ENCODE peak calls at places on chromosomes 5 and 9, in four cellular contexts. L, T, C and N are unnamed samples.

GRCh38 chr5:135497971-135498661 is 37.6 kb downstream of the NEUROG1 start:
- DNase-seq in L (no peak), C (no peak), T (no peak), N (no peak)

GRCh38 chr5:161546463-161547301 is at the start of gene GABRB2:
- DNase-seq in C (peak; percentile 24), T (peak; percentile 55), L (peak; percentile 26), N (peak; percentile 16)

GRCh38 chr5:98170994-98171393 is 602.5 kb upstream of the RGMB start:
- DNase-seq in T (peak; percentile 15), L (no peak), C (no peak), N (no peak)

GRCh38 chr9:86563350-86563749 is 209.1 kb upstream of the TUT7 start:
- DNase-seq in T (no peak), L (no peak), C (no peak), N (no peak)

GRCh38 chr9:121661328-121661727 is 9.9 kb downstream of the DAB2IP start:
- DNase-seq in C (no peak), T (no peak), L (no peak), N (no peak)

GRCh38 chr9:78131969-78132687 is 100.5 kb upstream of the GNAQ start:
- DNase-seq in C (no peak), L (no peak), T (no peak), N (no peak)

GRCh38 chr5:1921711-1922110 is 39.0 kb upstream of the IRX4 start:
- DNase-seq in C (no peak), T (no peak), L (no peak), N (no peak)

GRCh38 chr5:54996476-54996875 is 11.1 kb upstream of the ESM1 start:
- DNase-seq in C (no peak), T (no peak), L (no peak), N (no peak)

GRCh38 chr9:37290881-37291485 is 131.5 kb upstream of the GRHPR start:
- DNase-seq in T (no peak), C (no peak), L (no peak), N (no peak)

GRCh38 chr9:99054581-99054980 is 50.3 kb upstream of the TGFBR1 start:
- DNase-seq in C (no peak), T (no peak), L (no peak), N (no peak)

GRCh38 chr5:173143567-173143966 is 764 bp upstream of the BNIP1 start:
- DNase-seq in T (no peak), C (no peak), L (no peak), N (no peak)

GRCh38 chr9:20321683-20322082 is 300.6 kb downstream of the MLLT3 start:
- DNase-seq in L (no peak), C (no peak), T (no peak), N (no peak)

GRCh38 chr5:54320256-54320655 is 9.9 kb upstream of the ARL15 start:
- DNase-seq in T (no peak), L (no peak), C (no peak), N (no peak)

GRCh38 chr5:39599721-39600431 is 175.1 kb upstream of the DAB2 start:
- DNase-seq in T (peak; percentile 24), C (no peak), L (peak; percentile 21), N (no peak)

GRCh38 chr9:105887679-105888078 is 193.3 kb downstream of the TMEM38B start:
- DNase-seq in T (no peak), L (no peak), C (no peak), N (no peak)

DNA sequence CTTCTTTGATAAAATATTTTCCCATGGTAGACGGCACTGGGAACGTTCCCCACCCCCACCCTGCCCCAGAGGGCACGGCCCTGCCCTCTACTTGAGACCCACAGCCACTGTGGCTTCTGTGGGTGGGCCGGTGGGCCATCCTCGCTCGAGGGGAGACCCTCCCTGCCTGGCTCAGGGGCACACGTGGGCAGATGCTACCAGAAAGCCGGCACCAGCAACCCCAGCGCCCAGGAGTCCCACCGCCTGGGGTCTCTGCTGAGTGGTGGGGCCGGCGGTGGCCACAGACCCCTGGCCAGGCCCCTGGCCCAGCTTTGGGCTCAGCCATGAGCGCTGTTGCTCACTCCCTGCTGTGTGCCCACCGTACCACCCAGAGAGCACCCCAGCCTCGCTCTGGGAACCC is 16.5 kb upstream of the NRARP start:
- DNase-seq in L (no peak), T (no peak), C (no peak), N (no peak)
- TF ChIP-seq JUNB in L (no peak), T (no peak), C (no peak), N (no peak)

DNA sequence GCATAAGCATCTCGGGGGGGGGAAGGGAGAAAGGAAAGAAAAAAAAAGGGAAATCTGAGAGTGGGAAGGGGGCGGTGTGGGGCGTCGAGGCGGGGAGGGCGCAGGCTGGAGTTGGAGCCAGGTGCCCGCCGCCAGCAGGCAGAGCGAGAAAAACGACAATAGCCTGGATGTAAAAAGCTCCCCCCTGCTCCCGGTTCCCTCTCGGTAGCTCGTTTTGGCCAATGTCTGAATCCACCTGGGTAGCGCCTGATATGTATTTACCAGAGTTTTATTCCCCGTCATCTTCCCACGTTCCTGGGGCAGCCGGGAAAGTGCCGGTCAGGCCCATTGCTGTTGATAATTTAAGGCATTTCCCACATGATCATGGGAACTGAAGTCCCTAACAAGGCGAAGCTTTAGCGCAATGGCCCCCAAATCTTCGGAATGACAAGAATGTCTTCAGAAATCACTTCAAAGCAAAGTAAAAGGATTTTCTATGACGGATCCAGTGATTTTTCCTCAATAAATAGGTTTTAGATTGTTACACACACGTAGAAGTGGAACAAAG is 3.0 kb upstream of the OTP start:
- DNase-seq in L (no peak), T (peak; percentile 79), C (no peak), N (no peak)
- TF ChIP-seq EZH2 in L (no peak), T (no peak), C (no peak), N (no peak)

GRCh38 chr5:93916872-93917271 is 175.5 kb upstream of the POU5F2 start:
- DNase-seq in T (no peak), C (no peak), L (no peak), N (no peak)
- TF ChIP-seq JUNB in T (no peak), C (no peak), L (no peak), N (no peak)

GRCh38 chr5:142655339-142656267 is 30.3 kb downstream of the FGF1 start:
- DNase-seq in C (no peak), L (peak; percentile 85), T (peak; percentile 85), N (peak; percentile 62)
- TF ChIP-seq EZH2 in C (no peak), L (no peak), T (no peak), N (no peak)

DNA sequence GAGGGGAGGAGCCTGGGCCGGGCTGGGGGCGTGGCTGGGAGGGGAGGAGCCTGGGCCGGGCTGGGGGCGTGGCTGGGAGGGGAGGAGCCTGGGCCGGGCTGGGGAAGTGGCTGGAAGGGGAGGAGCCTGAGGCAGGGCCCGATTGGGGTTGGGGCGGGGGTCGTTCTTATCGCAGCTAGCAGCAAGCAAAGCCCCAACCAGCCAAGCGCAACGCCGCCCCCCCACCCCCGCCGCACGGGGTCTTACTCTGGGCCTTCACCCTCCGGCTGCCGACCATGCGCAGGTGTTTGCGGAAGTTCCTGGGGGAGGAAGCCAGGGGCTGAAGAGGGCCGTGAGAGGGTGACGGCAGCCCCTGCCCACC is 5.0 kb downstream of the NSMF start:
- DNase-seq in T (peak; percentile 79), C (no peak), L (peak; percentile 67), N (no peak)
- TF ChIP-seq JUNB in T (no peak), C (no peak), L (no peak), N (no peak)

GRCh38 chr9:93343663-93344062 is 107.8 kb upstream of the FAM120A start:
- DNase-seq in C (no peak), L (no peak), T (no peak), N (no peak)

GRCh38 chr9:93345630-93346239 is 105.8 kb upstream of the FAM120A start:
- DNase-seq in L (no peak), T (no peak), C (no peak), N (no peak)

GRCh38 chr9:93346240-93347112 is 105.0 kb upstream of the FAM120A start:
- DNase-seq in L (no peak), C (no peak), T (peak; percentile 68), N (no peak)
- TF ChIP-seq EZH2 in L (no peak), C (no peak), T (no peak), N (no peak)

DNA sequence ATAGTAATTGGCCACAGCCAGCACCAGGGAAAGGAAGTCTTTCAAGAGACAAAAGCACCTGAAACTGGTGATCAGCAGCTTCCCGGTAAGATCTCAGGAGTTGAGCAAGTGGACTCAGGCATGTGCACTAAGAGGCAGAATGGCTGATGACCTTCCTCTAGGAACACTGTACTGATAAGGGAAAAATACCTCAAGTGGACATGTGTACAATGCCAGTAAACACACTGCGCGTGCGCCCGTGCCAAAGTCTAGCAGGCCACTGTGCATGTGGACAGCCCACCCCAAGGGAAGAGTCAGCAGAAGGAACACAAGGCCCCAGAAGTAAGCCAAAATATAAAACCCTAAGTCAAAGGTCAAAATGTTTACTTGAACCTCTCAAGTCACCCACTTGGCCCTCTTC is 423.0 kb downstream of the TUSC1 start:
- DNase-seq in L (no peak), C (no peak), T (no peak), N (no peak)
- TF ChIP-seq JUNB in L (no peak), C (no peak), T (no peak), N (no peak)

GRCh38 chr9:132985063-132985350 is 6.5 kb downstream of the GFI1B start:
- DNase-seq in C (no peak), T (no peak), L (no peak), N (no peak)

GRCh38 chr9:132986586-132986985 is 8.1 kb downstream of the GFI1B start:
- DNase-seq in L (no peak), T (no peak), C (no peak), N (no peak)

GRCh38 chr9:132985489-132985888 is 7.0 kb downstream of the GFI1B start:
- DNase-seq in L (no peak), C (no peak), T (no peak), N (no peak)

GRCh38 chr9:132987021-132987620 is 8.6 kb downstream of the GFI1B start:
- DNase-seq in L (no peak), C (no peak), T (no peak), N (no peak)

GRCh38 chr9:132986114-132986513 is 7.6 kb downstream of the GFI1B start:
- DNase-seq in T (no peak), C (no peak), L (no peak), N (no peak)
- TF ChIP-seq EZH2 in T (no peak), C (no peak), L (no peak), N (no peak)

DNA sequence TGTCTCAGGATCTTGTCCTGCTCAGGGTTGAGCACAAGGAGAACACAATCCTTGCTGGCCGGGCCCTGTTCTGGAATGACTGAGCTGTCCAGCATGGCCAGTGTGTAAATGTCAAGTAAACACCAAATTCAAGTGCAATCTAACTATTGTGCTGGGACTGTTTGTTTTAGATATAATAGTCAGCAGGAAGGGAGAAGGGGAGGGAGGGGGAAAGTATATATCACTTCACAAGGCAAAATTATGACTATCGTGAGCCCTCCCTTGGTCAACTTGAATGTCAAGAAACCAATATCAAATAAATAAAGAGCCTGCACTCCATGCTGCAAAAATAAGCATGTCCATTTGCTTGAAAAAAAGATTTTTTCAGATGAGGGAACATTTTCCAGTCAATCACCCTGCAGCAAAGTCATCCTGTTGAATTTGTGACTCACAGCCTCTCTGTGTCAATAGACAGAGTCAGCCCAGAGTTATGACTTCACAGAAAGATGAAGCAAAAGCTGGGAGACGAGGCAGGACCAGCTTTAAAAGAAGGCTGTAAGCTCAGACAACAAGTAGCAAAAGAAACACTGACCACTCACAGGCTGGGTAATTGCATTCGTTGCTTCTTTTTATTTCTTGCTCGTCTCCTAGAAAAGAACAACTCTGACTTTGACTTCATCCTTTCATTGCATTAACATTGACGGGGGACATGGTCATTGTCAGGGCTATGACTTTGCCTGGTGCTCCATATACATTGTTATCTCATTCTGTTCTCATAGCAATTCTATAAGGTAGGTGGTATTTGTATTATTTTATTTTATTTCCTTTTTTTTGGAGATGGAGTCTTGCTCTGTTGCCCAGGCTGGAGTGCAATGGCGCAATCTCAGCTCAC is 15.3 kb upstream of the KLF4 start:
- DNase-seq in C (no peak), T (no peak), L (no peak), N (peak; percentile 90)
- TF ChIP-seq JUNB in C (no peak), T (no peak), L (no peak), N (peak; percentile 93)

GRCh38 chr9:124662561-124662960 is 108.5 kb downstream of the NR6A1 start:
- DNase-seq in C (no peak), L (no peak), T (no peak), N (no peak)
- TF ChIP-seq EZH2 in C (no peak), L (no peak), T (no peak), N (no peak)